ENCODE peak calls at places on chromosome 9, in five cellular contexts. Q is uterus, K is mucosa of descending colon, M is nephron progenitor cell, X is epithelial cell of esophagus. R is an unnamed sample.
A peak's percentile ranks its signal among the peaks of the same experiment; 100 is the strongest.

GRCh38 chr9:124835026-124835501 is 18.2 kb upstream of the WDR38 start:
- DNase-seq in Q (no peak), K (peak; percentile 61), M (no peak), X (peak; percentile 76), R (no peak)

GRCh38 chr9:114551750-114552685 is 35.6 kb upstream of the ATP6V1G1 start:
- DNase-seq in Q (peak; percentile 88), K (no peak), M (peak; percentile 44), X (peak; percentile 99), R (peak; percentile 30)

GRCh38 chr9:134534661-134535080 is 106.9 kb upstream of the COL5A1 start:
- DNase-seq in Q (no peak), K (no peak), M (no peak), X (no peak), R (no peak)

GRCh38 chr9:92455217-92455616 is 27.1 kb downstream of the ASPN start:
- DNase-seq in Q (no peak), K (no peak), M (no peak), X (no peak), R (no peak)

GRCh38 chr9:122356627-122357026 is 14.2 kb upstream of the PTGS1 start:
- DNase-seq in Q (no peak), K (no peak), M (no peak), X (no peak), R (no peak)

GRCh38 chr9:84294551-84294950 is 46.0 kb downstream of the SLC28A3 start:
- DNase-seq in Q (no peak), K (no peak), M (no peak), X (no peak), R (no peak)

GRCh38 chr9:78677326-78677725 is 380.4 kb downstream of the PSAT1 start:
- DNase-seq in Q (no peak), K (no peak), M (no peak), X (no peak), R (no peak)

GRCh38 chr9:112380771-112381181 is 868 bp downstream of the HSDL2 start:
- DNase-seq in Q (no peak), K (no peak), M (no peak), X (peak; percentile 38), R (no peak)

GRCh38 chr9:95513722-95514121 is 3.0 kb downstream of the PTCH1 start:
- DNase-seq in Q (no peak), K (no peak), M (no peak), X (no peak), R (no peak)

GRCh38 chr9:104795082-104795481 is 31.2 kb downstream of the NIPSNAP3B start:
- DNase-seq in Q (no peak), K (no peak), M (no peak), X (peak; percentile 46), R (no peak)

GRCh38 chr9:115234094-115234493 is 116.1 kb upstream of the TNC start:
- DNase-seq in Q (no peak), K (no peak), M (no peak), X (peak; percentile 96), R (no peak)

GRCh38 chr9:116219686-116220085 is 66.1 kb downstream of the PAPPA start:
- DNase-seq in Q (no peak), K (no peak), M (peak; percentile 12), X (no peak), R (no peak)

GRCh38 chr9:122991370-122991830 is 42.1 kb upstream of the GPR21 start:
- DNase-seq in Q (peak; percentile 69), K (no peak), M (no peak), X (peak; percentile 92), R (no peak)

DNA sequence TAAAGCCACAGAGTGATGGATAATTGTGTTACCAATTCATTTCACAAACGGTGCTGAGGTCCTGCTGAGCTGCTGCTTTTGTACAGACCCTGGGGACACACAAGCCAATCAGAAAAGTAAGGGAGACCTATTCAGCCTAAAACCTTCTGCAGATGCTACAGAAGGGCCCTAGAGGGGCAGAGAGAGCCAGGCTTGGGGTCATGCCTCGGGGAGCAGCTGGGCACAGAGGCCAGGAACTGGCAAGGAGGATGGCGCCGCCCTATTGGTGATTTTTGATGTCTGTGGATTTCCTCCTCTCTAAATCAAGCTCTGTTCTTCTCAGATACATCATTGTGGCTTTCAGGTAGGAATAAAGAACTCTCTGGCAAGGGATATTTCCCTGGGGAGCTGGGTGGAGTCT is 181.9 kb downstream of the ZNF462 start:
- DNase-seq in Q (no peak), K (no peak), M (no peak), X (no peak), R (peak; percentile 32)
- TF ChIP-seq CTCF in Q (no peak), K (no peak), M (no peak), X (peak; percentile 20), R (peak; percentile 29)

GRCh38 chr9:19931066-19931465 is 142.2 kb upstream of the SLC24A2 start:
- DNase-seq in Q (no peak), K (no peak), M (no peak), X (no peak), R (no peak)

GRCh38 chr9:19935422-19935821 is 146.6 kb upstream of the SLC24A2 start:
- DNase-seq in Q (no peak), K (no peak), M (no peak), X (no peak), R (no peak)

GRCh38 chr9:19936598-19936997 is 147.8 kb upstream of the SLC24A2 start:
- DNase-seq in Q (no peak), K (no peak), M (no peak), X (no peak), R (no peak)

GRCh38 chr9:19937121-19937520 is 148.3 kb upstream of the SLC24A2 start:
- DNase-seq in Q (no peak), K (no peak), M (no peak), X (no peak), R (no peak)

GRCh38 chr9:19934301-19934868 is 145.5 kb upstream of the SLC24A2 start:
- DNase-seq in Q (no peak), K (peak; percentile 44), M (peak; percentile 50), X (peak; percentile 36), R (peak; percentile 42)
- TF ChIP-seq CTCF in Q (no peak), K (no peak), M (no peak), X (peak; percentile 11), R (no peak)

GRCh38 chr9:129479217-129480011 is 141.5 kb downstream of the C9orf50 start:
- DNase-seq in Q (no peak), K (no peak), M (no peak), X (no peak), R (no peak)

GRCh38 chr9:129481424-129481823 is 139.5 kb downstream of the C9orf50 start:
- DNase-seq in Q (no peak), K (no peak), M (no peak), X (no peak), R (no peak)

GRCh38 chr9:129481824-129482511 is 138.9 kb downstream of the C9orf50 start:
- DNase-seq in Q (peak; percentile 68), K (peak; percentile 64), M (no peak), X (no peak), R (no peak)

GRCh38 chr9:129480705-129481104 is 140.2 kb downstream of the C9orf50 start:
- DNase-seq in Q (no peak), K (no peak), M (no peak), X (no peak), R (no peak)

DNA sequence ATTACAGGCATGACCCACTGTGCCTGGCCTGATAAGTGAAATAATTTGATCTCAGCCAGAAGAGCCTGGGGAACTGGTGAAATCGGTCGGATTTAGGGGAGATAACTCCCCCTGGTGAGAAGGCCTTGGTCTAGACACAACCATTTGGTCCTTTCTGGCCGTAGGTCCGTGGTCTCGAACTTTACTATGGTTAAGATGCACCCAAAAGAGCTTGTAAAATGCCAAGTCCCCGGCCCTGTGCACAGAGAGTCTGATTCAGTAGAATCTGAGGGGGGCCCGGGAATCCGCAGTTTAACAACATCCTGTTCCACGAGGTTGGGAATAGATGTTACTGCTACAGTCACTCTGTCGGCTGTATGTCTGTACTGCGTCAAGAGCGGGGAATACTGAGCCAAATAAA is 140.7 kb downstream of the C9orf50 start:
- DNase-seq in Q (peak; percentile 54), K (no peak), M (no peak), X (no peak), R (no peak)
- TF ChIP-seq CTCF in Q (peak; percentile 40), K (no peak), M (no peak), X (no peak), R (no peak)

DNA sequence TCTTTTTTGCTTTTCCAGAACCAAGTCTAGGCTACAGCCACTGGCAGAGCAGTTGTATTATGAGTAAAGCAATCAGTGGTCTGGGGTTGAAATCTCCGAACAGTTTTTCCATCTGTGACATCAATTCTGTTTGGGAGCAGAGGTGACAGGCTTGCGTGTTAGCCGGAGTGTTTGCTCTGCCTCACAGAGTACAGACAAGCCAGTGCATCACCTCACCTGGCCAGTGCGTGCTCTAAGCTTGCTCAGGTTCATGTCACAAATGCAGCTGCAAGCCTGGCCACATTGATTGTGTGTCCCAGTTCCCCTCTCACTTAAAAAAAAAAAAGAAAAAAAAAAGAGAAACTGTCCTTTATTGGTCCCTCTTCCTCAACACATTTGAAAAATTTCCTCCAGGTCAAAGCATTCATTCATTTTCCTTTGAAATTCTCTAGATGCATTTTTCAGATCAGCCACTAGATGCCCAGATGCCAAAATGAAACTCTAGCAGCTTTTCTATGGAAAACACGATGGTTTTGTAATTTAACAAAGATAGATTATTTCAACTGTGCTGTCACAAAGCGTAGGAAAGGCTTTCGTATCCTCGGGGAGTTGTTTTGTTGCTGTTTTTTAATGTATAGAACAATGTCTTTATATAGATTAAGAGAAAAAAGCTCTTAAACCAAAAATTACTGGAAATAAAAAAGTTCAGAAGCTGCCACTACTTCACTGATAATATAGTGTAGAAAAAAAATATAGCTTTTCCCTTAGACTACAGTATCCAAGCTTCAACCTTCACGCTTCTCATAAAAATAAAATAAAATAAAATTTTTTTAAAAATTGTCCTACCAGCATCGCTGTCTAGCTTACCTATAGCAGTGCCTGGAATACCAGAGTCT is 585.5 kb downstream of the TLE1 start:
- DNase-seq in Q (no peak), K (no peak), M (no peak), X (no peak), R (no peak)
- TF ChIP-seq CTCF in Q (peak; percentile 21), K (no peak), M (peak; percentile 38), X (peak; percentile 60), R (peak; percentile 60)

GRCh38 chr9:68705636-68706578 is 867 bp downstream of the PIP5K1B start:
- DNase-seq in Q (no peak), K (peak; percentile 69), M (no peak), X (no peak), R (peak; percentile 29)
- TF ChIP-seq CTCF in Q (no peak), K (no peak), M (no peak), X (no peak), R (no peak)